ENCODE peak calls at places on chromosomes 2 and 18, in five cellular contexts. O, D, A, V and P are unnamed samples. For H3K9me2, the result is how much of the 10 kb centered on the place peaks cover.

GRCh38 chr2:144950874-144951560 is 431.1 kb upstream of the ZEB2 start:
- DNase-seq in D (no peak), V (peak), A (no peak), O (no peak), P (no peak)

GRCh38 chr2:65686928-65687521 is 254.6 kb upstream of the SPRED2 start:
- DNase-seq in D (peak), A (peak), O (no peak), V (no peak), P (no peak)

GRCh38 chr2:158644139-158644538 is 151.0 kb upstream of the DAPL1 start:
- DNase-seq in D (no peak), V (peak), A (no peak), O (no peak), P (no peak)

GRCh38 chr2:152443771-152444170 is 108.8 kb downstream of the FMNL2 start:
- DNase-seq in V (no peak), A (no peak), D (no peak), O (no peak), P (no peak)

GRCh38 chr18:23049698-23050373 is 85.4 kb upstream of the CABLES1 start:
- DNase-seq in D (no peak), V (peak), O (no peak), A (no peak), P (no peak)

GRCh38 chr2:112629823-112630222 is 15.9 kb upstream of the SLC20A1 start:
- DNase-seq in A (no peak), V (no peak), D (no peak), O (no peak), P (no peak)

GRCh38 chr2:120750488-120751210 is 15.0 kb downstream of the GLI2 start:
- DNase-seq in D (no peak), V (peak), O (no peak), A (no peak), P (no peak)

GRCh38 chr18:58209326-58209725 is 165.3 kb downstream of the NEDD4L start:
- DNase-seq in D (no peak), A (no peak), V (peak), O (no peak), P (no peak)

GRCh38 chr18:43279015-43279758 is 1.9 kb upstream of the SYT4 start:
- DNase-seq in V (peak), D (peak), A (peak), O (peak), P (peak)

GRCh38 chr2:28439763-28440162 is 47.1 kb downstream of the FOSL2 start:
- DNase-seq in D (no peak), O (no peak), V (no peak), A (no peak), P (no peak)

GRCh38 chr2:235836416-235837042 is 331.7 kb downstream of the GBX2 start:
- DNase-seq in A (no peak), O (no peak), D (peak), V (no peak), P (no peak)

GRCh38 chr2:108855194-108855593 is 68.6 kb downstream of the CCDC138 start:
- DNase-seq in D (peak), V (peak), A (peak), O (no peak), P (peak)

GRCh38 chr2:54699665-54700064 is 23.8 kb upstream of the EML6 start:
- DNase-seq in O (no peak), D (no peak), A (no peak), V (no peak), P (no peak)

GRCh38 chr2:41668529-41668928 is 379.3 kb upstream of the PKDCC start:
- DNase-seq in D (peak), O (no peak), V (no peak), A (no peak), P (no peak)

GRCh38 chr2:179550214-179550613 is 285.6 kb upstream of the SESTD1 start:
- DNase-seq in A (no peak), D (peak), O (no peak), V (no peak), P (no peak)

GRCh38 chr2:69770193-69770702 is 28.3 kb downstream of the ANXA4 start:
- DNase-seq in O (no peak), D (no peak), A (no peak), V (peak), P (peak)

GRCh38 chr18:36088256-36088655 is 20.9 kb upstream of the RPRD1A start:
- DNase-seq in A (no peak), O (no peak), D (no peak), V (no peak), P (no peak)

GRCh38 chr2:241230435-241230834 is 42.0 kb downstream of the ANO7 start:
- DNase-seq in A (no peak), D (no peak), O (no peak), V (no peak), P (no peak)

GRCh38 chr18:11163668-11164067 is 14.3 kb upstream of the PIEZO2 start:
- DNase-seq in V (no peak), D (peak), A (no peak), O (peak), P (peak)

GRCh38 chr2:158124896-158125295 is 23.2 kb downstream of the UPP2 start:
- DNase-seq in V (no peak), O (no peak), D (no peak), A (no peak), P (no peak)

GRCh38 chr2:149651229-149651628 is 63.7 kb upstream of the MMADHC start:
- DNase-seq in O (no peak), V (no peak), D (no peak), A (no peak), P (peak)

GRCh38 chr2:24815171-24815570 is 21.9 kb downstream of the CENPO start:
- DNase-seq in V (no peak), D (no peak), A (no peak), O (no peak), P (no peak)

GRCh38 chr2:24813645-24814257 is 20.5 kb downstream of the CENPO start:
- DNase-seq in D (no peak), O (no peak), A (no peak), V (no peak), P (no peak)

GRCh38 chr2:24806660-24807036 is 13.4 kb downstream of the CENPO start:
- DNase-seq in D (no peak), O (no peak), A (no peak), V (no peak), P (no peak)

GRCh38 chr2:24814498-24814897 is 21.3 kb downstream of the CENPO start:
- DNase-seq in O (no peak), A (no peak), V (no peak), D (no peak), P (no peak)

GRCh38 chr2:24809316-24810007 is 16.2 kb downstream of the CENPO start:
- DNase-seq in O (no peak), A (no peak), V (peak), D (no peak), P (no peak)
- H3K9me2 ChIP-seq in O (under half), A (under half), V (under half), D (under half), P (under half)

DNA sequence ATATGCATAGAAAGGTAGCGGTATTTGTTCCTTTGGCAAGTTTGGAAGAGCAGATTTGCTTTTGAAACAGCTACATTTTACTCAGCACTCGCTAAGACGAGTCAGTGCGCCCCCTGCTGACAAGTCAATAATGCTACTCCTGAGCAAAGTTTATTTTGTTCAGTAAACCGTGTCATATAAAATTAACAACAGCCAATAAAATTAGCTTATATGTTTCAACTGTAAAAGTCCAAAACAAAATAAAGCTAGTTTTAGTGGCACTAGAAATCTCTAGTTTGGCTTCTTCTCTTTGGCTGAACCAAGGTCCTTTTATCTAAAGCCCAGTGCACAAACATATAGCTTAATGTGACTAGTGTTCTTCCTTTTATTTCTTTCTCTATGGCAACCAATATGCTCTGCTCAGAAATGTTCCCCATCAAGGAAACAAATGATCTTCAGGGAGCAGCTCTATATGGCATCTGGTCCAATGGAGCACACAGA is 4.3 kb upstream of the POU3F3 start:
- DNase-seq in D (peak), A (peak), V (peak), O (peak), P (peak)
- H3K9me2 ChIP-seq in D (under half), A (under half), V (under half), O (under half), P (under half)

GRCh38 chr2:237909801-237910475 is 50.5 kb downstream of the RAMP1 start:
- DNase-seq in D (no peak), A (no peak), V (no peak), O (no peak), P (no peak)

GRCh38 chr2:237909075-237909695 is 49.8 kb downstream of the RAMP1 start:
- DNase-seq in O (no peak), D (no peak), V (no peak), A (no peak), P (no peak)

GRCh38 chr2:237904806-237905599 is 45.6 kb downstream of the RAMP1 start:
- DNase-seq in V (peak), D (no peak), A (peak), O (no peak), P (no peak)

GRCh38 chr2:237910576-237911362 is 51.3 kb downstream of the RAMP1 start:
- DNase-seq in A (no peak), O (no peak), D (no peak), V (no peak), P (no peak)

DNA sequence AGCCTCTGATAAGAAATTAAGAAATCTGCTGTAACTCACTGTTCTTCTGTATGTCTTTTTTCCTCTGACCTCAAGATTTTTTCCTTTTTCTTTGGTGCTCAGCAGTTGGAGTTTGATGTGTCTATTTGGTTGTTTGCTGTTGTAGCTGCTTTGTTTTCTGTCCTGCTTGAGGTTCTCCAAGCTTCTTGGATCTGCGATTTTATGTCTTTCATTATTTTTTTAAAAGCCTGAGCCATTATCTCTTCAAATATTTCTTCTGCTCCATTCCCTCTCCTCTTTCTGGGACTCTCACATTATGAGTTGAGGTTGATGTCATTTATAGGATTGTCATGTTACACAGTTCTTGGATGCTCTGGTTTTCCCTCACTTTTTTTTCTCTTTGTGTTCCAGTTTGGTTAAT is 47.7 kb downstream of the RAMP1 start:
- DNase-seq in V (no peak), A (no peak), D (no peak), O (no peak), P (no peak)
- H3K9me2 ChIP-seq in V (under half), A (under half), D (under half), O (under half), P (under half)

DNA sequence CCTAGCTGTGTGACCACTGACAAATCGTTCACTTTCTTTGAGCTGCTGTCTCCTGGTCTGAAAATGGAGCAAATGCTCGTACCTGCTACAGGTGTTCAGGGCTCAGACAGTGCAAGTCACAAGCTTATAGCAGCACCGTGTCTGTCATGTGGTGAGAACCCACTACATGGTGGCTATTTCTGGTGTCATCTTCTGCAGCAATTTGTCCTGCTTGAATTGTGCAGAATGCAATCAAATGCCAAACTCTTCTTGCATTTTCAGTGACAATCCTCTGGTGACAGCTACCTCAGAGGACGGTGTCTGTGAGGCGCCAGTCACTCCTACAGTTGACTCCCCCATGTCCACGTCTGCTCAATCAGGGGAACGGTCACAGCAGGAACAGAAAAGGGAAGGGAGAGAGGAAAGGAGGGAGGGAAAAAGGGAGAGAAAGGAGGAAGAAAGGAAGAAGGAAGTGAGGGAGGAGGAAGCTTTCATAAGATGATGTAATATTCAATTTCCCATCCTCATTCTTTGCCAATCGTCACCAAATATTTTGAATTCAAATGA is 122.2 kb downstream of the BCL2 start:
- DNase-seq in V (no peak), O (no peak), D (no peak), A (peak), P (no peak)
- H3K9me2 ChIP-seq in V (under half), O (under half), D (under half), A (under half), P (under half)